ENCODE peak calls at places on chromosome 17, in four cellular contexts. K, T, R and N are unnamed samples.

GRCh38 chr17:32487460-32488176 is 825 bp downstream of the CDK5R1 start:
- DNase-seq in R (peak; percentile 37), T (peak; percentile 30), K (peak; percentile 73), N (peak; percentile 44)

GRCh38 chr17:44363613-44364159 is at the start of gene FAM171A2:
- DNase-seq in K (peak; percentile 98), R (peak; percentile 63), T (peak; percentile 71), N (peak; percentile 65)

GRCh38 chr17:71033336-71033735 is 864.0 kb downstream of the KCNJ2 start:
- DNase-seq in R (no peak), K (no peak), T (no peak), N (peak; percentile 83)

GRCh38 chr17:68431661-68432071 is 25.6 kb downstream of the WIPI1 start:
- DNase-seq in R (peak; percentile 59), K (peak; percentile 57), T (peak; percentile 59), N (peak; percentile 59)

GRCh38 chr17:74800531-74800930 is 24.4 kb upstream of the NAT9 start:
- DNase-seq in T (no peak), K (no peak), R (no peak), N (no peak)

GRCh38 chr17:51555153-51555552 is 294.8 kb downstream of the UTP18 start:
- DNase-seq in K (no peak), R (no peak), T (no peak), N (no peak)

GRCh38 chr17:152860-153420 is 15.6 kb downstream of the SCGB1C2 start:
- DNase-seq in K (no peak), R (no peak), T (no peak), N (no peak)

GRCh38 chr17:77474292-77474988 is 333.7 kb downstream of the SEC14L1 start:
- DNase-seq in K (no peak), R (no peak), T (no peak), N (peak; percentile 26)

GRCh38 chr17:40399185-40399584 is 18.5 kb downstream of the TOP2A start:
- DNase-seq in T (peak; percentile 69), K (peak; percentile 47), R (no peak), N (peak; percentile 67)

GRCh38 chr17:61354895-61355294 is 44.7 kb upstream of the TBX2 start:
- DNase-seq in K (peak; percentile 57), T (no peak), R (no peak), N (peak; percentile 54)